ENCODE peak calls at places on chromosomes 2 and 18, in four cellular contexts. B is GM12878, O is WTC11, I is K562. P is an unnamed sample.

GRCh38 chr18:525066-525797 is 24.7 kb upstream of the COLEC12 start:
- DNase-seq in B (no peak), O (no peak), I (peak), P (no peak)

GRCh38 chr2:102505290-102505689 is 32.3 kb downstream of the SLC9A4 start:
- DNase-seq in B (no peak), O (no peak), I (no peak), P (no peak)

GRCh38 chr2:201833796-201834195 is 27.5 kb downstream of the CDK15 start:
- DNase-seq in B (no peak), O (no peak), I (no peak), P (no peak)

GRCh38 chr2:217848351-217848957 is 154.3 kb downstream of the TNS1 start:
- DNase-seq in B (no peak), O (no peak), I (no peak), P (no peak)

GRCh38 chr2:11622611-11623010 is 47.4 kb downstream of the NTSR2 start:
- DNase-seq in B (no peak), O (no peak), I (no peak), P (no peak)

GRCh38 chr2:219274392-219274921 is 4.7 kb upstream of the DNAJB2 start:
- DNase-seq in B (no peak), O (no peak), I (no peak), P (peak)

GRCh38 chr2:237205111-237205541 is 119.4 kb downstream of the COPS8 start:
- DNase-seq in B (no peak), O (no peak), I (no peak), P (no peak)

GRCh38 chr2:47068966-47069627 is 86.0 kb downstream of the STPG4 start:
- DNase-seq in B (no peak), O (no peak), I (no peak), P (no peak)

GRCh38 chr18:59328683-59329082 is 10.2 kb upstream of the CPLX4 start:
- DNase-seq in B (no peak), O (no peak), I (no peak), P (no peak)

GRCh38 chr2:209913786-209914185 is 88.7 kb upstream of the RPE start:
- DNase-seq in B (no peak), O (no peak), I (no peak), P (no peak)

GRCh38 chr2:24852026-24852425 is 58.8 kb downstream of the CENPO start:
- DNase-seq in B (no peak), O (no peak), I (no peak), P (no peak)

GRCh38 chr2:119433636-119434327 is 2.1 kb downstream of the TMEM37 start:
- DNase-seq in B (no peak), O (no peak), I (no peak), P (peak)

GRCh38 chr2:145752091-145752806 is 1232.3 kb upstream of the ZEB2 start:
- DNase-seq in B (no peak), O (no peak), I (peak), P (peak)

GRCh38 chr2:7517851-7518250 is 600.6 kb downstream of the RNF144A start:
- DNase-seq in B (no peak), O (no peak), I (no peak), P (no peak)

GRCh38 chr2:106165064-106165463 is 29.0 kb downstream of the UXS1 start:
- DNase-seq in B (no peak), O (peak), I (no peak), P (peak)

GRCh38 chr2:187993516-187993915 is 298.2 kb upstream of the GULP1 start:
- DNase-seq in B (no peak), O (no peak), I (no peak), P (no peak)

GRCh38 chr18:23498877-23499570 is 4.3 kb upstream of the RMC1 start:
- DNase-seq in B (no peak), O (peak), I (peak), P (peak)

GRCh38 chr18:67608909-67609308 is 92.4 kb upstream of the DSEL start:
- DNase-seq in B (no peak), O (no peak), I (no peak), P (no peak)

GRCh38 chr2:192286093-192286701 is 91.5 kb upstream of the TMEFF2 start:
- DNase-seq in B (no peak), O (no peak), I (no peak), P (peak)

GRCh38 chr2:18154259-18154658 is 275.8 kb downstream of the KCNS3 start:
- DNase-seq in B (no peak), O (no peak), I (no peak), P (no peak)

GRCh38 chr2:43230981-43231827 is 4.8 kb upstream of the ZFP36L2 start:
- DNase-seq in B (no peak), O (no peak), I (no peak), P (no peak)

GRCh38 chr18:75209952-75210261 is 690 bp upstream of the TSHZ1 start:
- DNase-seq in B (no peak), O (no peak), I (no peak), P (no peak)

GRCh38 chr2:96340493-96341414 is 5.2 kb downstream of the NCAPH start:
- DNase-seq in B (no peak), O (no peak), I (no peak), P (no peak)

GRCh38 chr2:169684135-169684565 is 10.1 kb downstream of the CFAP210 start:
- DNase-seq in B (no peak), O (no peak), I (no peak), P (no peak)

GRCh38 chr18:59604877-59605276 is 92.3 kb downstream of the CCBE1 start:
- DNase-seq in B (no peak), O (no peak), I (no peak), P (no peak)

GRCh38 chr18:73503326-73503725 is 635.5 kb upstream of the NETO1 start:
- DNase-seq in B (no peak), O (no peak), I (no peak), P (no peak)

GRCh38 chr2:201532686-201533304 is 81.3 kb downstream of the STRADB start:
- DNase-seq in B (peak), O (no peak), I (peak), P (no peak)

GRCh38 chr2:27549303-27549702 is 33.5 kb upstream of the ZNF512 start:
- DNase-seq in B (no peak), O (no peak), I (no peak), P (peak)

GRCh38 chr2:135797497-135798274 is 39.3 kb downstream of the LCT start:
- DNase-seq in B (peak), O (peak), I (peak), P (peak)

GRCh38 chr2:105114551-105114950 is 76.7 kb downstream of the MRPS9 start:
- DNase-seq in B (no peak), O (no peak), I (peak), P (peak)

GRCh38 chr2:11938196-11938595 is 191.8 kb downstream of the LPIN1 start:
- DNase-seq in B (no peak), O (no peak), I (no peak), P (no peak)

GRCh38 chr2:109280804-109281203 is 151.8 kb downstream of the SH3RF3 start:
- DNase-seq in B (no peak), O (no peak), I (no peak), P (no peak)

GRCh38 chr18:36630917-36631316 is 197.9 kb downstream of the TPGS2 start:
- DNase-seq in B (no peak), O (no peak), I (no peak), P (no peak)

GRCh38 chr18:70382032-70382431 is 93.2 kb downstream of the SOCS6 start:
- DNase-seq in B (no peak), O (no peak), I (no peak), P (no peak)

GRCh38 chr2:56334622-56335021 is 150.8 kb downstream of the CCDC85A start:
- DNase-seq in B (no peak), O (no peak), I (no peak), P (no peak)

DNA sequence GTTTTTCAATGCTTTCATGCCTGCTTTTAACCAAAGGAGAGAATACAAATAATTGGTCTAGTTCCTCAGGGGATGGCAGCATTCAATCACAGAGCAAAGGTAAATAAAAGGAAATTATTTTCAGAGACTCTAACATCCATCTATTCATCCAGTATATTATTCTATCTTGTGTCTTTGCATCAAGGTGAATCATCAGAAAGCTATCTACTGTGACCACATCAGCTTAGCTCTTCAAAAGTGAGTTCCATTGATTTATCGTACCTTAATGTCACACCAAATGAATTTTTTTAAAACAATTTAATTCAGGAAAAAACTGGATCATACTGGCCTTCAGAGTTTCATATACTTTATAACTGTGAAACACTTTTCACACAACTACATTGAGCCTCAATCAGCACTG is 66.1 kb downstream of the CHN1 start:
- DNase-seq in B (no peak), O (no peak), I (no peak), P (no peak)
- TF ChIP-seq CREM in B (no peak), O (no peak), I (no peak), P (no peak)

DNA sequence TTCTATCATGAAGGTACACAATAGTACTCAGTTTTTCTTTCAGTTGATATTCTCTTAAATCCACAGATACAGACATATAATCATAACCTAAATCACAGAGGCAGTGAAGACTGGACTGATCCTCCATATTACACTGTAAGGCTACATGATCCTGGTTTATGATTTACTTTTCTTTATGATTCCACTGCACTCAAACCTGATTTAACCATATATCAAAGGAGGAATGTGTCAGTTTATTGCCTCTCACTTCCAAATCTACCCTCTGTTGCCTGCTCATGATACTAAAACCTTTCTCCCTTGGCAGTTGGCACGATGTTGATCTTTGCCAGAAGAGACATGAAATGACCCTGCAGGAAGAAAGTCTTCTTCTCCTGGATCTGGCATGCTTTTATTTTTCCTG is 426.5 kb downstream of the MBD2 start:
- DNase-seq in B (no peak), O (no peak), I (no peak), P (no peak)
- TF ChIP-seq SP1 in B (no peak), O (no peak), I (no peak), P (no peak)

GRCh38 chr2:39487398-39488250 is 50.5 kb upstream of the MAP4K3 start:
- DNase-seq in B (no peak), O (no peak), I (no peak), P (no peak)
- TF ChIP-seq CREM in B (no peak), O (no peak), I (no peak), P (no peak)

GRCh38 chr2:20156826-20157605 is 67.9 kb downstream of the SDC1 start:
- DNase-seq in B (peak), O (no peak), I (no peak), P (no peak)
- TF ChIP-seq SP1 in B (no peak), O (no peak), I (no peak), P (no peak)

DNA sequence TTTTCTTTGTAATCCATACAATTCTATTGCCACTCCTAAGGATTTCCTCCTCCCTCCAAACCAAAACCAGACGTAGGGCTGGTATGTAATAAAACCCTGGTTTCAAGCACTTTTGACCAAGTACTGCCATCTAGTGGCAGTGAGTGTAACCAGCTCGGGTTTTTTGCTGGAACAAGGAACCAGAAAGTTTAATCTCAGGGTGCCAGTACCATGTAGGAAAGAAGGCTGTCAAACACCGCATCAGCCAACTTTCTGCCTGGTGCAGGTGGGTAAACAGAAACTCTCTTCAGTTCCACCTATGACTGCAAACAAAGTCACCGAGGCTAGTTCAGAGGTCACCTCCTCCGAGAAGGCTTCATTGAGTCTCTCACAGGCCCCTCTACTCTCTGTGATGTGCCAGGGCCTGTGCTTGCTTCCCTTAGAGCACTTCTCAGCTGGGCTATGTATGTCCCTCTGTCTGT is 10.2 kb upstream of the THNSL2 start:
- DNase-seq in B (peak), O (peak), I (peak), P (peak)
- TF ChIP-seq CREM in B (no peak), O (no peak), I (no peak), P (no peak)